ENCODE peak calls at places on chromosomes 13 and 19, in six cellular contexts. One of them, this sample, is unnamed.

GRCh38 chr13:84870190-84870589 is 929.0 kb downstream of the SLITRK6 start:
- DNase-seq in thoracic aorta: no peak
- DNase-seq in BE2C: peak; percentile 37
- DNase-seq in CD8-positive, alpha-beta memory T cell: no peak
- DNase-seq in cardiac muscle cell: no peak
- DNase-seq in ovary: no peak
- DNase-seq in this sample: peak; percentile 42

GRCh38 chr19:2841858-2842574 is 741 bp downstream of the ZNF555 start:
- DNase-seq in ovary: peak; percentile 49
- DNase-seq in BE2C: no peak
- DNase-seq in thoracic aorta: no peak
- DNase-seq in CD8-positive, alpha-beta memory T cell: no peak
- DNase-seq in cardiac muscle cell: no peak
- DNase-seq in this sample: no peak

GRCh38 chr13:33146843-33147611 is 130.8 kb downstream of the KL start:
- DNase-seq in ovary: no peak
- DNase-seq in BE2C: no peak
- DNase-seq in CD8-positive, alpha-beta memory T cell: no peak
- DNase-seq in thoracic aorta: no peak
- DNase-seq in cardiac muscle cell: no peak
- DNase-seq in this sample: no peak

GRCh38 chr19:45973564-45974338 is at the start of gene NOVA2:
- DNase-seq in CD8-positive, alpha-beta memory T cell: no peak
- DNase-seq in BE2C: peak; percentile 97
- DNase-seq in ovary: peak; percentile 60
- DNase-seq in thoracic aorta: no peak
- DNase-seq in cardiac muscle cell: peak; percentile 78
- DNase-seq in this sample: peak; percentile 27

GRCh38 chr19:19540707-19541515 is 2.8 kb downstream of the CILP2 start:
- DNase-seq in CD8-positive, alpha-beta memory T cell: peak; percentile 77
- DNase-seq in thoracic aorta: no peak
- DNase-seq in ovary: peak; percentile 60
- DNase-seq in BE2C: peak; percentile 59
- DNase-seq in cardiac muscle cell: peak; percentile 35
- DNase-seq in this sample: no peak

GRCh38 chr13:78689011-78689410 is 30.1 kb upstream of the OBI1 start:
- DNase-seq in BE2C: no peak
- DNase-seq in ovary: no peak
- DNase-seq in cardiac muscle cell: peak; percentile 24
- DNase-seq in thoracic aorta: no peak
- DNase-seq in CD8-positive, alpha-beta memory T cell: no peak
- DNase-seq in this sample: no peak

GRCh38 chr13:93948523-93948922 is 531.0 kb downstream of the DCT start:
- DNase-seq in cardiac muscle cell: no peak
- DNase-seq in BE2C: no peak
- DNase-seq in CD8-positive, alpha-beta memory T cell: no peak
- DNase-seq in ovary: no peak
- DNase-seq in thoracic aorta: no peak
- DNase-seq in this sample: no peak

GRCh38 chr19:1177322-1178114 is 3.5 kb upstream of the SBNO2 start:
- DNase-seq in BE2C: no peak
- DNase-seq in cardiac muscle cell: peak; percentile 94
- DNase-seq in CD8-positive, alpha-beta memory T cell: no peak
- DNase-seq in thoracic aorta: no peak
- DNase-seq in ovary: peak; percentile 38
- DNase-seq in this sample: peak; percentile 44

GRCh38 chr13:73937420-73937819 is 196.8 kb downstream of the KLF12 start:
- DNase-seq in ovary: no peak
- DNase-seq in cardiac muscle cell: no peak
- DNase-seq in CD8-positive, alpha-beta memory T cell: no peak
- DNase-seq in thoracic aorta: no peak
- DNase-seq in BE2C: peak; percentile 11
- DNase-seq in this sample: no peak

GRCh38 chr13:102591988-102592781 is 4.6 kb upstream of the TPP2 start:
- DNase-seq in ovary: peak; percentile 81
- DNase-seq in BE2C: peak; percentile 84
- DNase-seq in thoracic aorta: peak; percentile 38
- DNase-seq in CD8-positive, alpha-beta memory T cell: peak; percentile 84
- DNase-seq in cardiac muscle cell: peak; percentile 78
- DNase-seq in this sample: peak; percentile 65

GRCh38 chr19:5147971-5148793 is 179.3 kb downstream of the KDM4B start:
- DNase-seq in ovary: no peak
- DNase-seq in CD8-positive, alpha-beta memory T cell: peak; percentile 46
- DNase-seq in BE2C: no peak
- DNase-seq in thoracic aorta: peak; percentile 1
- DNase-seq in cardiac muscle cell: no peak
- DNase-seq in this sample: no peak

GRCh38 chr19:1122972-1123363 is 19.2 kb downstream of the GPX4 start:
- DNase-seq in ovary: peak; percentile 73
- DNase-seq in thoracic aorta: no peak
- DNase-seq in CD8-positive, alpha-beta memory T cell: no peak
- DNase-seq in cardiac muscle cell: peak; percentile 86
- DNase-seq in BE2C: peak; percentile 87
- DNase-seq in this sample: peak; percentile 67

GRCh38 chr19:49632576-49632975 is 7.4 kb downstream of the RRAS start:
- DNase-seq in thoracic aorta: no peak
- DNase-seq in CD8-positive, alpha-beta memory T cell: no peak
- DNase-seq in BE2C: no peak
- DNase-seq in ovary: no peak
- DNase-seq in cardiac muscle cell: no peak
- DNase-seq in this sample: no peak

GRCh38 chr19:6476155-6476895 is 5.3 kb downstream of the DENND1C start:
- DNase-seq in CD8-positive, alpha-beta memory T cell: peak; percentile 71
- DNase-seq in ovary: peak; percentile 62
- DNase-seq in thoracic aorta: no peak
- DNase-seq in BE2C: peak; percentile 95
- DNase-seq in cardiac muscle cell: peak; percentile 49
- DNase-seq in this sample: no peak

GRCh38 chr19:58059003-58059671 is at the start of gene ZNF135:
- DNase-seq in CD8-positive, alpha-beta memory T cell: peak; percentile 72
- DNase-seq in BE2C: peak; percentile 91
- DNase-seq in thoracic aorta: peak; percentile 52
- DNase-seq in cardiac muscle cell: peak; percentile 94
- DNase-seq in ovary: peak; percentile 95
- DNase-seq in this sample: peak; percentile 50

GRCh38 chr13:113118328-113119021 is 4.1 kb upstream of the F10 start:
- DNase-seq in ovary: no peak
- DNase-seq in thoracic aorta: no peak
- DNase-seq in BE2C: no peak
- DNase-seq in cardiac muscle cell: no peak
- DNase-seq in CD8-positive, alpha-beta memory T cell: peak; percentile 40
- DNase-seq in this sample: no peak

GRCh38 chr19:40578442-40578908 is 1.8 kb downstream of the SHKBP1 start:
- DNase-seq in cardiac muscle cell: peak; percentile 57
- DNase-seq in CD8-positive, alpha-beta memory T cell: no peak
- DNase-seq in BE2C: peak; percentile 55
- DNase-seq in ovary: no peak
- DNase-seq in thoracic aorta: no peak
- DNase-seq in this sample: peak; percentile 43

GRCh38 chr19:31419871-31420430 is 70.7 kb upstream of the TSHZ3 start:
- DNase-seq in BE2C: no peak
- DNase-seq in cardiac muscle cell: no peak
- DNase-seq in thoracic aorta: no peak
- DNase-seq in ovary: no peak
- DNase-seq in CD8-positive, alpha-beta memory T cell: no peak
- DNase-seq in this sample: no peak
- H3K4me1 ChIP-seq in BE2C: no peaks in the 10 kb centered on the region
- H3K4me1 ChIP-seq in cardiac muscle cell: no peaks in the 10 kb centered on the region
- H3K4me1 ChIP-seq in thoracic aorta: no peaks in the 10 kb centered on the region
- H3K4me1 ChIP-seq in ovary: peaks cover 1% of the 10 kb centered on the region
- H3K4me1 ChIP-seq in CD8-positive, alpha-beta memory T cell: no peaks in the 10 kb centered on the region
- H3K4me1 ChIP-seq in this sample: peaks cover 3% of the 10 kb centered on the region

GRCh38 chr13:45445053-45445452 is 19.7 kb upstream of the COG3 start:
- DNase-seq in thoracic aorta: no peak
- DNase-seq in ovary: no peak
- DNase-seq in cardiac muscle cell: no peak
- DNase-seq in CD8-positive, alpha-beta memory T cell: no peak
- DNase-seq in BE2C: no peak
- DNase-seq in this sample: no peak
- H3K4me3 ChIP-seq in thoracic aorta: no peak overlapping the region
- H3K4me3 ChIP-seq in ovary: no peak overlapping the region
- H3K4me3 ChIP-seq in cardiac muscle cell: no peak overlapping the region
- H3K4me3 ChIP-seq in CD8-positive, alpha-beta memory T cell: no peak overlapping the region
- H3K4me3 ChIP-seq in BE2C: no peak overlapping the region
- H3K4me3 ChIP-seq in this sample: no peak overlapping the region

GRCh38 chr13:48072787-48073186 is 22.1 kb downstream of the MED4 start:
- DNase-seq in BE2C: no peak
- DNase-seq in ovary: no peak
- DNase-seq in CD8-positive, alpha-beta memory T cell: no peak
- DNase-seq in thoracic aorta: no peak
- DNase-seq in cardiac muscle cell: no peak
- DNase-seq in this sample: no peak
- H3K36me3 ChIP-seq in BE2C: peaks cover 90% of the 10 kb centered on the region
- H3K36me3 ChIP-seq in ovary: no peaks in the 10 kb centered on the region
- H3K36me3 ChIP-seq in CD8-positive, alpha-beta memory T cell: peaks cover 40% of the 10 kb centered on the region
- H3K36me3 ChIP-seq in thoracic aorta: peaks cover 41% of the 10 kb centered on the region
- H3K36me3 ChIP-seq in cardiac muscle cell: peaks cover 49% of the 10 kb centered on the region
- H3K36me3 ChIP-seq in this sample: peaks cover 98% of the 10 kb centered on the region

DNA sequence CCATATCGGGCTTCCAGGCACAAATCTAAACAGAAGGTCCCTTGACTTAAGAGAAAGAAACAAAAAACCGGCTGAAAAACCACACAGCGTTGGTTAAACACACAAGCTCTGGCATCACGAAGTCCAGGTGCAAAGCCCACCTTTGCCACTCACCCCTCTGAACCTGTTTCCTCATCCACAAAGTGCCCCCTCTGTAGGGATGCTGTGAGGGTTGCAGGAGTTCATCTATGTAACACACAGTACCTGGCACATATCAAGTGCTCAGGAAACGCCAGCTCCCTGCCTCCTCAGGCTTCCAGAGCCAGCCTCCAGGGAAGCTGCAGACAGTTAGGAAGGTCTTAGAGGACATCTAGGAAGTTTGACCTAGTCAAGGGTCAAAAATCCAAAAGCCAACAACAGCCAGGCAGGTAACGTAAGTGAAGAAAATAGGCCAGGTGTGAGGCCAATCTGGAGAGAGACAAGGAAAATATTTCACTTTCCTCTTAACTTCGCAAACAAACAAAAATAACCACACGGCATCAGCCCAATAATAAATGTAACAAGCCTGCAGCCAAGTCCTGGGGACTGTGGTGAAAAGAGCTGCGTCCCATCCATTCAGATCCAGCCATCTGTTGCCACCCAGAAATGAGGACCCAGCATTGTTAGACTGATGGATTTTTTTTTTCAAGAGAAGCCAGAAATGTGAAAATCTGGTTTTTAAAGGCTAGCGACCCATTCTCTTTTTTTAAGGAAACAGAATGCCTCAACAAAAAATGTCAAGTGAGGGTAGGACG is 10.0 kb downstream of the KDELR1 start:
- DNase-seq in cardiac muscle cell: no peak
- DNase-seq in thoracic aorta: no peak
- DNase-seq in ovary: no peak
- DNase-seq in BE2C: no peak
- DNase-seq in CD8-positive, alpha-beta memory T cell: no peak
- DNase-seq in this sample: no peak
- H3K4me1 ChIP-seq in cardiac muscle cell: no peaks in the 10 kb centered on the region
- H3K4me1 ChIP-seq in thoracic aorta: no peaks in the 10 kb centered on the region
- H3K4me1 ChIP-seq in ovary: no peaks in the 10 kb centered on the region
- H3K4me1 ChIP-seq in BE2C: no peaks in the 10 kb centered on the region
- H3K4me1 ChIP-seq in CD8-positive, alpha-beta memory T cell: no peaks in the 10 kb centered on the region
- H3K4me1 ChIP-seq in this sample: no peaks in the 10 kb centered on the region

DNA sequence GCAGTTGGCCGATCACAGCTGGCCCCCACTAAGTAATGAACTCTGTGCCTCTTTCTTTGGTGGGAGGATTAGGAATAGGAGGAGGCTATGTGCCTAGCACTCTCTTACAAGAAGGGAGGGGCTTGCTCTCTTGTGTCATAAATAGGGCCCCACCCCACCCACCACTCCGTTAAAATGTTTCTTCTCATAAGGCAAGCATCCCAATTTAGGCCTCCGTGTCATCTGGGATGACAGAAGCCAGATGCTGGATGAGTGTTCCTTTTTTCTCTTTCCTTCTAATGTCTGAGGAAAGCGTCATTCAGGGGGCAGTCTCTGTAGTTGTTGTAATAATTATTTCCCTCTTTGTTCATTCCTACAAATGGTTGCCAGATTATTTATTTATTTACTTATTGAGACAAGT is at the start of gene LIPE:
- DNase-seq in CD8-positive, alpha-beta memory T cell: no peak
- DNase-seq in cardiac muscle cell: peak; percentile 38
- DNase-seq in thoracic aorta: no peak
- DNase-seq in ovary: no peak
- DNase-seq in BE2C: no peak
- DNase-seq in this sample: no peak
- H3K4me3 ChIP-seq in CD8-positive, alpha-beta memory T cell: no peak within 1 kb of the TSS
- H3K4me3 ChIP-seq in cardiac muscle cell: no peak within 1 kb of the TSS
- H3K4me3 ChIP-seq in thoracic aorta: no peak within 1 kb of the TSS
- H3K4me3 ChIP-seq in ovary: no peak within 1 kb of the TSS
- H3K4me3 ChIP-seq in BE2C: no peak within 1 kb of the TSS
- H3K4me3 ChIP-seq in this sample: no peak within 1 kb of the TSS

DNA sequence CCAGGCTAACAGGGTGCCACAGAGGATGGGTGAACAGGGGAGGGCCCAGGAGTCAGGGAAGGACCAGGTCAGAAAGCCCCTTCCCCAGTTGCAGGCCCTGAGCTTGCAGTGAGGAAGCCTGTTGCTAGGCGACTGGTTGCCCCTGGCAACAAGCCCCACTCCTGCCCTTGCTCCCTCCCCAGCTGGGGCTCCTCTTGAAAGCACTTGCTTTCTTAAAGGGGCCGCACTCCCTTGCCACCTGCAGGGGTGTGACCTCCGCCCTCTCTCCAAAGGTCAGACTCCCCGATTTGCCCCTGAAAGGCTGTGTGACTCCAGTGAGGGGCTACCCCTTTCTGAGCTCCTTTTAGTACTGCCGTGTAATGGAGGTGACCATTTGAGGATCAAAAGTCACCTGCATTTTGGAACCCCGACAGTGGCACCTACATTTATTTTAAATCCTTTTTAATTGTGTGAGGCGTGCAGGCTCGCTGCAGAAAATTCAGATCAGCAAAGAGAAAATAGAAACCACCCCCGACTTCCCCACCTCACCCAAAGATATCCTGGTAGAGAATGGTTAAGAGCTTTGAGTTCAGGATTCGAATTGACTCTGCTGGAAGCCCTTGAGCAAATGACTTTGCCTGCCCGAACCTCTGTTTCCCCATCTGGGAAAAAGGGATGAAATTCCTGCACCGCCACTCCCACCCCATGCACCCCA is 4.8 kb downstream of the FCHO1 start:
- DNase-seq in thoracic aorta: no peak
- DNase-seq in ovary: peak; percentile 65
- DNase-seq in CD8-positive, alpha-beta memory T cell: peak; percentile 73
- DNase-seq in BE2C: peak; percentile 83
- DNase-seq in cardiac muscle cell: peak; percentile 58
- DNase-seq in this sample: peak; percentile 67
- H3K36me3 ChIP-seq in thoracic aorta: no peaks in the 10 kb centered on the region
- H3K36me3 ChIP-seq in ovary: no peaks in the 10 kb centered on the region
- H3K36me3 ChIP-seq in CD8-positive, alpha-beta memory T cell: no peaks in the 10 kb centered on the region
- H3K36me3 ChIP-seq in BE2C: no peaks in the 10 kb centered on the region
- H3K36me3 ChIP-seq in cardiac muscle cell: no peaks in the 10 kb centered on the region
- H3K36me3 ChIP-seq in this sample: no peaks in the 10 kb centered on the region

This sample was measured in SJCRH30.